ENCODE peak calls at places on chromosomes 5 and 9, in six cellular contexts. R is cardiac muscle cell, J is GM20000, H is IMR-90, L is left ventricle myocardium inferior, W is progenitor cell of endocrine pancreas. U is an unnamed sample.
A peak's percentile ranks its signal among the peaks of the same experiment; 100 is the strongest.

GRCh38 chr9:134296301-134297081 is 29.8 kb upstream of the RXRA start:
- DNase-seq in R (no peak), J (no peak), H (no peak), L (peak; percentile 6), W (no peak), U (peak; percentile 70)

GRCh38 chr5:112174959-112175594 is 244.0 kb downstream of the EPB41L4A start:
- DNase-seq in R (peak; percentile 74), J (peak; percentile 52), H (peak; percentile 26), L (no peak), W (no peak), U (no peak)

GRCh38 chr9:5321058-5321457 is 16.5 kb upstream of the RLN2 start:
- DNase-seq in R (no peak), J (no peak), H (peak; percentile 22), L (no peak), W (no peak), U (no peak)

GRCh38 chr5:140109818-140110733 is 3.8 kb upstream of the PURA start:
- DNase-seq in R (no peak), J (no peak), H (no peak), L (no peak), W (no peak), U (no peak)

GRCh38 chr5:137122075-137122474 is 377.1 kb downstream of the SPOCK1 start:
- DNase-seq in R (no peak), J (no peak), H (peak; percentile 34), L (no peak), W (no peak), U (no peak)

GRCh38 chr5:175654346-175654745 is 3.5 kb upstream of the HRH2 start:
- DNase-seq in R (no peak), J (no peak), H (no peak), L (no peak), W (no peak), U (no peak)

GRCh38 chr5:136070486-136071285 is 41.9 kb downstream of the TGFBI start:
- DNase-seq in R (no peak), J (no peak), H (no peak), L (no peak), W (no peak), U (no peak)

GRCh38 chr9:2319421-2319820 is 302.2 kb upstream of the VLDLR start:
- DNase-seq in R (no peak), J (no peak), H (peak; percentile 37), L (no peak), W (no peak), U (no peak)

GRCh38 chr5:69078921-69079537 is 14.8 kb upstream of the SLC30A5 start:
- DNase-seq in R (no peak), J (no peak), H (no peak), L (no peak), W (no peak), U (no peak)

GRCh38 chr5:69084903-69085302 is 8.9 kb upstream of the SLC30A5 start:
- DNase-seq in R (no peak), J (no peak), H (no peak), L (no peak), W (no peak), U (no peak)

GRCh38 chr5:69086206-69086605 is 7.6 kb upstream of the SLC30A5 start:
- DNase-seq in R (no peak), J (no peak), H (no peak), L (no peak), W (no peak), U (no peak)

GRCh38 chr5:69079556-69079955 is 14.3 kb upstream of the SLC30A5 start:
- DNase-seq in R (no peak), J (no peak), H (no peak), L (no peak), W (no peak), U (no peak)

DNA sequence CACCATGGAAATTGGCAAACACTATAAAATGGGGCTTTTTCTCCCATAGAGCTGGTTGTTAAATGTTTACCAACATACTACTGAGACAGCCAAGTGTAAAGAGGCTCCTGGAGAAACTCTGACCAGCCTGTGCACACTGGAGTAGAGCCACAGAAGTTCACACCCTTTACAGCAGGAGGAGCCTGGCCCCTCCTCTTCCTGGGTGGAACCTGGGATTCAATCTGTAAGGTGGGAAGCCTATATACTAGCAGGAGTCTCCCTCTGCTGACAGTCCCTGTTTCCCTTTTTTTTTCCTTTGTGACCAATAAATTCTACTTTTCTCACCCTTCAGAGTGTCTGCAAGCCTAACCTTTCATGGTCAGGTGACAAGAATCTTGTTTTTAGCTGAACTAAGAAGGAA is 10.4 kb upstream of the SLC30A5 start:
- DNase-seq in R (no peak), J (no peak), H (no peak), L (no peak), W (no peak), U (no peak)
- TF ChIP-seq CTCF in R (peak; percentile 17), J (no peak), H (no peak), L (no peak), W (no peak), U (peak; percentile 26)

GRCh38 chr9:125399666-125400065 is 138.0 kb downstream of the GAPVD1 start:
- DNase-seq in R (no peak), J (no peak), H (no peak), L (no peak), W (no peak), U (no peak)

GRCh38 chr9:125399165-125399564 is 137.5 kb downstream of the GAPVD1 start:
- DNase-seq in R (no peak), J (no peak), H (no peak), L (no peak), W (no peak), U (no peak)

GRCh38 chr9:125396799-125397198 is 135.2 kb downstream of the GAPVD1 start:
- DNase-seq in R (no peak), J (no peak), H (no peak), L (no peak), W (no peak), U (no peak)

GRCh38 chr9:125398243-125398642 is 136.6 kb downstream of the GAPVD1 start:
- DNase-seq in R (no peak), J (no peak), H (no peak), L (no peak), W (no peak), U (no peak)

GRCh38 chr9:125397736-125398135 is 136.1 kb downstream of the GAPVD1 start:
- DNase-seq in R (no peak), J (no peak), H (no peak), L (no peak), W (no peak), U (no peak)
- TF ChIP-seq CTCF in R (no peak), J (no peak), H (no peak), L (no peak), W (no peak), U (no peak)

GRCh38 chr9:4073371-4073770 is 226.5 kb downstream of the GLIS3 start:
- DNase-seq in R (no peak), J (no peak), H (no peak), L (no peak), W (no peak), U (no peak)
- TF ChIP-seq CTCF in R (peak; percentile 31), J (no peak), H (peak; percentile 9), L (no peak), W (peak; percentile 48), U (peak; percentile 62)

GRCh38 chr9:105901514-105902109 is 207.3 kb downstream of the TMEM38B start:
- DNase-seq in R (peak; percentile 82), J (peak; percentile 48), H (peak; percentile 3), L (peak; percentile 23), W (peak; percentile 49), U (no peak)
- TF ChIP-seq CTCF in R (peak; percentile 61), J (peak; percentile 54), H (peak; percentile 20), L (peak; percentile 82), W (peak; percentile 96), U (peak; percentile 93)

DNA sequence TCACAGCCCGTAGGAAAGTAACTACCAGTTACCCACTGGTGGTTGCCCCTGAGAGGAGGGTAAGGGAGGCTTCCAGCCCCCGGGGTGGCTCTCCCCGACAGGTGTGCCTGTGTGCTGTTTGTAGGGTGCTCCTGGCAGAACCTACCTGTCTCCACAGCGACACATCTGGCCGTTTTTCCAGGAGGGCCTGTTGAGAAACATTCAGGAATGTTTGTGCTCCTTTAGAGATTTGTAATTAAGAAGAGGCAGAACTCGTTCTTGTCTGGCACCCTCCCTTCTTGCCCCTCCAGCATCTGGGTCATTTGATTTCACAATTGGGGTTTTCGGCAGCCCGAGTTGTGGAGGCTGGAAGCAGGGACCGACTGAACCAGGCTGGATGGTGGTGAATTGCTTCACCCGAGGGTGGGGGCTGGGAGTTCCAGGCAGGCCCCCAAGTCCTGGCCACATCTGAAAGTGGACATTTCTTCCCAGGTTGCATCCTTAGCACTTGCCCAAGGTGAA is 74.2 kb downstream of the WWC1 start:
- DNase-seq in R (peak; percentile 15), J (no peak), H (peak; percentile 58), L (no peak), W (no peak), U (no peak)
- TF ChIP-seq CTCF in R (peak; percentile 29), J (no peak), H (peak; percentile 14), L (no peak), W (peak; percentile 47), U (peak; percentile 32)

GRCh38 chr9:71778085-71778484 is 9.8 kb upstream of the CEMIP2 start:
- DNase-seq in R (no peak), J (no peak), H (no peak), L (no peak), W (no peak), U (no peak)

GRCh38 chr9:71781391-71781790 is 13.1 kb upstream of the CEMIP2 start:
- DNase-seq in R (no peak), J (no peak), H (no peak), L (no peak), W (no peak), U (no peak)

GRCh38 chr9:71780953-71781352 is 12.6 kb upstream of the CEMIP2 start:
- DNase-seq in R (no peak), J (no peak), H (no peak), L (no peak), W (no peak), U (no peak)

GRCh38 chr9:71783120-71783523 is 14.8 kb upstream of the CEMIP2 start:
- DNase-seq in R (no peak), J (peak; percentile 36), H (peak; percentile 19), L (no peak), W (no peak), U (no peak)
- TF ChIP-seq CTCF in R (no peak), J (peak; percentile 16), H (no peak), L (no peak), W (no peak), U (no peak)

GRCh38 chr5:3077684-3078083 is 326.2 kb upstream of the IRX2 start:
- DNase-seq in R (no peak), J (no peak), H (no peak), L (no peak), W (no peak), U (no peak)
- TF ChIP-seq CTCF in R (no peak), J (no peak), H (no peak), L (no peak), W (no peak), U (no peak)

GRCh38 chr5:59351076-59351794 is 542.3 kb downstream of the PDE4D start:
- DNase-seq in R (no peak), J (no peak), H (peak; percentile 29), L (no peak), W (no peak), U (no peak)

GRCh38 chr5:59346514-59346913 is 547.0 kb downstream of the PDE4D start:
- DNase-seq in R (no peak), J (no peak), H (no peak), L (no peak), W (no peak), U (no peak)

GRCh38 chr5:59346987-59347386 is 546.5 kb downstream of the PDE4D start:
- DNase-seq in R (no peak), J (no peak), H (no peak), L (no peak), W (no peak), U (no peak)

GRCh38 chr5:59348189-59348588 is 545.3 kb downstream of the PDE4D start:
- DNase-seq in R (no peak), J (no peak), H (no peak), L (no peak), W (no peak), U (no peak)
- TF ChIP-seq CTCF in R (no peak), J (no peak), H (no peak), L (no peak), W (peak; percentile 19), U (peak; percentile 36)

U was measured in chondrocyte.